ENCODE peak calls at places on chromosome 22, in nine cellular contexts. T is activated CD8-positive, alpha-beta memory T cell treated with anti-CD3 and anti-CD28 coated beads for 48 hours; J is amniotic stem cell; A is HT-29; G is breast epithelium; B is left kidney; O is NCI-H1417; W is NCI-H187; K is iPS DF 6.9. H is an unnamed sample.

GRCh38 chr22:23632178-23632577 is at the start of gene DRICH1:
- DNase-seq in T (no peak), J (no peak), A (peak; percentile 5), G (no peak), B (no peak), O (no peak), W (no peak), K (no peak), H (no peak)

GRCh38 chr22:18066181-18066859 is 11.5 kb upstream of the PEX26 start:
- DNase-seq in T (no peak), J (no peak), A (no peak), G (no peak), B (peak; percentile 75), O (no peak), W (no peak), K (no peak), H (no peak)

GRCh38 chr22:47030881-47031627 is 268.6 kb downstream of the TBC1D22A start:
- DNase-seq in T (no peak), J (no peak), A (no peak), G (no peak), B (no peak), O (no peak), W (no peak), K (no peak), H (no peak)

GRCh38 chr22:26546282-26546681 is 34.0 kb upstream of the TFIP11 start:
- DNase-seq in T (no peak), J (no peak), A (no peak), G (no peak), B (no peak), O (no peak), W (peak; percentile 1), K (no peak), H (no peak)

GRCh38 chr22:33476716-33477115 is 418.5 kb upstream of the SYN3 start:
- DNase-seq in T (no peak), J (no peak), A (peak; percentile 41), G (no peak), B (no peak), O (no peak), W (no peak), K (no peak), H (peak; percentile 27)

GRCh38 chr22:30033891-30034290 is 46.4 kb upstream of the HORMAD2 start:
- DNase-seq in T (no peak), J (no peak), A (no peak), G (no peak), B (peak; percentile 8), O (no peak), W (no peak), K (no peak), H (no peak)

GRCh38 chr22:47561115-47561675 is 798.7 kb downstream of the TBC1D22A start:
- DNase-seq in T (no peak), J (no peak), A (no peak), G (no peak), B (no peak), O (no peak), W (no peak), K (no peak), H (no peak)

GRCh38 chr22:43094551-43094950 is 5.4 kb upstream of the TTLL1 start:
- DNase-seq in T (no peak), J (no peak), A (no peak), G (no peak), B (no peak), O (peak; percentile 31), W (no peak), K (no peak), H (no peak)

GRCh38 chr22:34973016-34973415 is 92.9 kb upstream of the ISX start:
- DNase-seq in T (no peak), J (no peak), A (no peak), G (no peak), B (no peak), O (no peak), W (no peak), K (no peak), H (no peak)

GRCh38 chr22:39452740-39453040 is 4.1 kb upstream of the MGAT3 start:
- DNase-seq in T (no peak), J (no peak), A (no peak), G (no peak), B (no peak), O (no peak), W (no peak), K (no peak), H (no peak)

GRCh38 chr22:48574776-48575566 is 1252.7 kb downstream of the BRD1 start:
- DNase-seq in T (peak; percentile 18), J (no peak), A (no peak), G (peak; percentile 32), B (peak; percentile 91), O (no peak), W (no peak), K (no peak), H (peak; percentile 69)

GRCh38 chr22:28360846-28361424 is 318.7 kb downstream of the TTC28 start:
- DNase-seq in T (no peak), J (no peak), A (no peak), G (no peak), B (no peak), O (no peak), W (no peak), K (no peak), H (no peak)

GRCh38 chr22:38345782-38346181 is 28.5 kb upstream of the CSNK1E start:
- DNase-seq in T (no peak), J (no peak), A (no peak), G (peak; percentile 8), B (no peak), O (no peak), W (no peak), K (no peak), H (no peak)

GRCh38 chr22:46918197-46918596 is 155.7 kb downstream of the TBC1D22A start:
- DNase-seq in T (no peak), J (no peak), A (no peak), G (no peak), B (no peak), O (no peak), W (no peak), K (no peak), H (no peak)

GRCh38 chr22:28544431-28544868 is 135.2 kb downstream of the TTC28 start:
- DNase-seq in T (no peak), J (no peak), A (no peak), G (no peak), B (no peak), O (no peak), W (no peak), K (no peak), H (peak; percentile 52)

H was measured in SK-MEL-5.